ENCODE peak calls at places on chromosomes 12 and 14, in seven cellular contexts. One of them, this sample, is unnamed.

GRCh38 chr12:6547987-6548386 is 7.9 kb downstream of the IFFO1 start:
- DNase-seq in lung: no peak
- DNase-seq in bronchial epithelial cell: peak; percentile 81
- DNase-seq in thoracic aorta: no peak
- DNase-seq in fibroblast of lung: peak; percentile 90
- DNase-seq in HL-60: no peak
- DNase-seq in BJ: no peak
- DNase-seq in this sample: no peak

GRCh38 chr14:39628087-39628486 is 195.9 kb upstream of the FBXO33 start:
- DNase-seq in lung: no peak
- DNase-seq in thoracic aorta: no peak
- DNase-seq in fibroblast of lung: peak; percentile 5
- DNase-seq in HL-60: no peak
- DNase-seq in bronchial epithelial cell: no peak
- DNase-seq in BJ: no peak
- DNase-seq in this sample: no peak

GRCh38 chr14:94561656-94562010 is 391 bp downstream of the SERPINA4 start:
- DNase-seq in lung: no peak
- DNase-seq in bronchial epithelial cell: no peak
- DNase-seq in BJ: no peak
- DNase-seq in thoracic aorta: no peak
- DNase-seq in HL-60: no peak
- DNase-seq in fibroblast of lung: no peak
- DNase-seq in this sample: no peak

GRCh38 chr12:53561590-53561953 is 54.3 kb upstream of the NPFF start:
- DNase-seq in bronchial epithelial cell: peak; percentile 95
- DNase-seq in HL-60: no peak
- DNase-seq in lung: no peak
- DNase-seq in fibroblast of lung: peak; percentile 94
- DNase-seq in thoracic aorta: no peak
- DNase-seq in BJ: peak; percentile 64
- DNase-seq in this sample: peak; percentile 76

GRCh38 chr14:54435500-54435981 is 5.6 kb downstream of the CNIH1 start:
- DNase-seq in fibroblast of lung: peak; percentile 89
- DNase-seq in lung: no peak
- DNase-seq in BJ: peak; percentile 39
- DNase-seq in HL-60: no peak
- DNase-seq in bronchial epithelial cell: peak; percentile 87
- DNase-seq in thoracic aorta: no peak
- DNase-seq in this sample: no peak

GRCh38 chr14:75340921-75341320 is 62.3 kb downstream of the FOS start:
- DNase-seq in lung: peak; percentile 72
- DNase-seq in HL-60: peak; percentile 63
- DNase-seq in bronchial epithelial cell: no peak
- DNase-seq in BJ: no peak
- DNase-seq in fibroblast of lung: no peak
- DNase-seq in thoracic aorta: peak; percentile 49
- DNase-seq in this sample: no peak

GRCh38 chr12:60035835-60036234 is 440.0 kb downstream of the SLC16A7 start:
- DNase-seq in fibroblast of lung: peak; percentile 60
- DNase-seq in bronchial epithelial cell: peak; percentile 71
- DNase-seq in lung: no peak
- DNase-seq in HL-60: no peak
- DNase-seq in thoracic aorta: no peak
- DNase-seq in BJ: peak; percentile 0
- DNase-seq in this sample: no peak

GRCh38 chr12:55696141-55696540 is 11.6 kb downstream of the ITGA7 start:
- DNase-seq in HL-60: no peak
- DNase-seq in BJ: no peak
- DNase-seq in bronchial epithelial cell: no peak
- DNase-seq in lung: no peak
- DNase-seq in thoracic aorta: no peak
- DNase-seq in fibroblast of lung: no peak
- DNase-seq in this sample: no peak

DNA sequence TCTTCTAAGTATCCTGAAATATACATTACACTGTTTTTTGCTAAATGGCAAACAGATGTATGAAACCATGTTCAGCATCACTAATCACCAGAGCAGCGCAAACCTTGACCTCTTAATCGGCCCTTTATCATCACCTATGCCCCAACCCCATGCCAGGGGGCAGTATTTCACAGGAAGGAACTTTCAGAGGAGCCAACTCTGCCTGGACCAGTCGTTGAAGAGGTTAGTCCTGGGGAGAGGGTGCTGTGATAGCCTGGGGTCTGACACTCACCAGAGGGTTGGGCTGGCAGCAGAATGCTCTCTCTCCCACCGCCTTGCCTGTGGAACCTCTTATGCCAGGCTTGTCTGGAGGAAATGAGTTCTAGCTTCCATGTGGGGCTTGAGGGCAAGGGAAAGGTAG is 411.7 kb downstream of the TMEM117 start:
- DNase-seq in bronchial epithelial cell: no peak
- DNase-seq in HL-60: no peak
- DNase-seq in fibroblast of lung: no peak
- DNase-seq in lung: no peak
- DNase-seq in thoracic aorta: no peak
- DNase-seq in BJ: no peak
- DNase-seq in this sample: no peak
- TF ChIP-seq CTCF in bronchial epithelial cell: no peak
- TF ChIP-seq CTCF in HL-60: no peak
- TF ChIP-seq CTCF in fibroblast of lung: no peak
- TF ChIP-seq CTCF in lung: no peak
- TF ChIP-seq CTCF in thoracic aorta: no peak
- TF ChIP-seq CTCF in BJ: no peak
- TF ChIP-seq CTCF in this sample: no peak

DNA sequence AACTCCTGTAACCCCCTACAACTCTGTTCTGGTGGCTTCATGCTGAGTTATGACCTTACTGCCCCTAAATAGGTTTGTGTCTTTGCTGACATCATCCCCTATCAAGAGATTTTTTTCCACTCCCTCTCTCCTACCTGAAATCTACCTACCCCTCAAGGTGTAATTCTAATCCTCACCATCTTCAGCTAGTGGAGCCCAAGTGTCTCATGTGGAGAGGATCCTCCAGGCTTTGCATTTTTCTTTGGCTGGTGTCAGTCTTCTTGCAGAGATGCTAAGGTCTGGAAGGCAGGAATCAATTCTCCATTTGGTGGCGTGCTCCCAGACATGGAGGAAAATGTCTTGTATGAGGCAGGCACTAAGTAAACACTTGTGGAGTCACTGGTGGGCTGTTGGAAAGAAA is 74.8 kb upstream of the PRMT8 start:
- DNase-seq in lung: no peak
- DNase-seq in bronchial epithelial cell: no peak
- DNase-seq in BJ: no peak
- DNase-seq in HL-60: no peak
- DNase-seq in fibroblast of lung: no peak
- DNase-seq in thoracic aorta: no peak
- DNase-seq in this sample: no peak
- TF ChIP-seq CTCF in lung: no peak
- TF ChIP-seq CTCF in bronchial epithelial cell: no peak
- TF ChIP-seq CTCF in BJ: no peak
- TF ChIP-seq CTCF in HL-60: no peak
- TF ChIP-seq CTCF in fibroblast of lung: no peak
- TF ChIP-seq CTCF in thoracic aorta: no peak
- TF ChIP-seq CTCF in this sample: no peak

DNA sequence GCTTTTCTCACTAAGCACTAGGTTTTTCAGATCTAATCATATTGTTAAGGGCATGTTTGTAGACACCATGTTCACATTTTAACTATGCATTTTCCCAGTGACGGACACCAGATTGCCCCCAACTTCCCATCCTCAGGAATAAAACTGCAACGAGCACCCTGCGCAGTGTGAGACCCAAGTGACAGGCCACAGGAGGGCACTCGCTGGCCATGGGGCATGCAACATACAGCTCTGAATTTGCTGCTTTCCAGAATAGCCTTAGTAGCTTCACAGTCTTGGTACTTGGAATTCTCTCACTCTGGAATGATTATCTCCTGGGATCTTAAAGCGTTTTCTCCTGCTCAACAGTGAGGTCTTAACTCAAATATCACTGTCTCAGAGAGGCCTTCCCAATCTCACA is 983 bp upstream of the DDX47 start:
- DNase-seq in fibroblast of lung: no peak
- DNase-seq in HL-60: no peak
- DNase-seq in lung: no peak
- DNase-seq in bronchial epithelial cell: no peak
- DNase-seq in BJ: no peak
- DNase-seq in thoracic aorta: no peak
- DNase-seq in this sample: no peak
- TF ChIP-seq CTCF in fibroblast of lung: no peak
- TF ChIP-seq CTCF in HL-60: no peak
- TF ChIP-seq CTCF in lung: no peak
- TF ChIP-seq CTCF in bronchial epithelial cell: peak; percentile 9
- TF ChIP-seq CTCF in BJ: no peak
- TF ChIP-seq CTCF in thoracic aorta: no peak
- TF ChIP-seq CTCF in this sample: no peak

GRCh38 chr12:122423258-122424165 is 1.0 kb upstream of the CLIP1 start:
- DNase-seq in bronchial epithelial cell: no peak
- DNase-seq in lung: peak; percentile 31
- DNase-seq in thoracic aorta: no peak
- DNase-seq in HL-60: no peak
- DNase-seq in fibroblast of lung: peak; percentile 67
- DNase-seq in BJ: no peak
- DNase-seq in this sample: no peak

GRCh38 chr12:122421263-122421814 is 1.1 kb downstream of the CLIP1 start:
- DNase-seq in BJ: no peak
- DNase-seq in lung: peak; percentile 52
- DNase-seq in fibroblast of lung: peak; percentile 58
- DNase-seq in thoracic aorta: no peak
- DNase-seq in bronchial epithelial cell: peak; percentile 66
- DNase-seq in HL-60: no peak
- DNase-seq in this sample: no peak

GRCh38 chr12:122420471-122421262 is 1.8 kb downstream of the CLIP1 start:
- DNase-seq in thoracic aorta: no peak
- DNase-seq in HL-60: no peak
- DNase-seq in bronchial epithelial cell: no peak
- DNase-seq in BJ: no peak
- DNase-seq in fibroblast of lung: no peak
- DNase-seq in lung: no peak
- DNase-seq in this sample: no peak

GRCh38 chr12:122422769-122423257 is 344 bp upstream of the CLIP1 start:
- DNase-seq in thoracic aorta: no peak
- DNase-seq in BJ: no peak
- DNase-seq in HL-60: peak; percentile 11
- DNase-seq in fibroblast of lung: peak; percentile 75
- DNase-seq in bronchial epithelial cell: peak; percentile 80
- DNase-seq in lung: peak; percentile 36
- DNase-seq in this sample: no peak

GRCh38 chr12:122421815-122422737 is at the start of gene CLIP1:
- DNase-seq in HL-60: peak; percentile 27
- DNase-seq in lung: peak; percentile 68
- DNase-seq in BJ: no peak
- DNase-seq in thoracic aorta: no peak
- DNase-seq in fibroblast of lung: peak; percentile 67
- DNase-seq in bronchial epithelial cell: no peak
- DNase-seq in this sample: no peak
- TF ChIP-seq CTCF in HL-60: peak; percentile 22
- TF ChIP-seq CTCF in lung: no peak
- TF ChIP-seq CTCF in BJ: peak; percentile 51
- TF ChIP-seq CTCF in thoracic aorta: peak; percentile 49
- TF ChIP-seq CTCF in fibroblast of lung: peak; percentile 30
- TF ChIP-seq CTCF in bronchial epithelial cell: peak; percentile 51
- TF ChIP-seq CTCF in this sample: peak; percentile 52

GRCh38 chr14:59629384-59630158 is 53.0 kb upstream of the CCDC175 start:
- DNase-seq in bronchial epithelial cell: no peak
- DNase-seq in BJ: no peak
- DNase-seq in thoracic aorta: no peak
- DNase-seq in HL-60: no peak
- DNase-seq in lung: no peak
- DNase-seq in fibroblast of lung: no peak
- DNase-seq in this sample: no peak

GRCh38 chr14:59632381-59632780 is 55.8 kb upstream of the CCDC175 start:
- DNase-seq in BJ: no peak
- DNase-seq in HL-60: no peak
- DNase-seq in bronchial epithelial cell: peak; percentile 43
- DNase-seq in lung: no peak
- DNase-seq in fibroblast of lung: peak; percentile 7
- DNase-seq in thoracic aorta: no peak
- DNase-seq in this sample: peak; percentile 15

GRCh38 chr14:59630281-59630963 is 53.8 kb upstream of the CCDC175 start:
- DNase-seq in thoracic aorta: peak; percentile 41
- DNase-seq in BJ: no peak
- DNase-seq in fibroblast of lung: peak; percentile 30
- DNase-seq in lung: no peak
- DNase-seq in bronchial epithelial cell: no peak
- DNase-seq in HL-60: no peak
- DNase-seq in this sample: no peak

GRCh38 chr14:59634617-59635016 is 58.0 kb upstream of the CCDC175 start:
- DNase-seq in lung: no peak
- DNase-seq in HL-60: no peak
- DNase-seq in fibroblast of lung: no peak
- DNase-seq in bronchial epithelial cell: peak; percentile 43
- DNase-seq in BJ: no peak
- DNase-seq in thoracic aorta: no peak
- DNase-seq in this sample: no peak

DNA sequence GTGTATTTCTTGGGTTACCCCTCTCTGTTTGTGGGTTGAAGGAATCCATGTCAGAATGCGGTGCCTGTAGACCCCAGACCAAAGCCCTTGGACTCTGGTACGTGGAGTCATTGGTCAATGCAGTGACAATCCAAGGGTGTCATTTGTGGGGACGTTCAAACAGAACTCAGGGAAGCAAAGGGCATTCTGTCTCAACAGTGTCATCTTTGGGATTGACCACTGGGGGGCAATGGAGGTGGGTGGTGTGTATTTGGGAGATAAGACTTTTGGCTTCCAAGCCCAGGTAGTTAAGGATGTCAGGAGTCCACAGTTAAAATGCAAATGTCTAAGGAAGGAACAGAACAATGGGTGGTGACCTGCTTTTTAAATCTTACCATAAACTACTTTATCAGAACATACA is 54.6 kb upstream of the CCDC175 start:
- DNase-seq in bronchial epithelial cell: no peak
- DNase-seq in lung: no peak
- DNase-seq in thoracic aorta: no peak
- DNase-seq in BJ: no peak
- DNase-seq in HL-60: no peak
- DNase-seq in fibroblast of lung: no peak
- DNase-seq in this sample: no peak
- TF ChIP-seq CTCF in bronchial epithelial cell: peak; percentile 19
- TF ChIP-seq CTCF in lung: no peak
- TF ChIP-seq CTCF in thoracic aorta: no peak
- TF ChIP-seq CTCF in BJ: peak; percentile 23
- TF ChIP-seq CTCF in HL-60: peak; percentile 5
- TF ChIP-seq CTCF in fibroblast of lung: peak; percentile 21
- TF ChIP-seq CTCF in this sample: peak; percentile 47

GRCh38 chr14:103711516-103712431 is 3.5 kb downstream of the XRCC3 start:
- DNase-seq in lung: peak; percentile 50
- DNase-seq in fibroblast of lung: no peak
- DNase-seq in HL-60: no peak
- DNase-seq in BJ: no peak
- DNase-seq in bronchial epithelial cell: peak; percentile 79
- DNase-seq in thoracic aorta: no peak
- DNase-seq in this sample: no peak
- TF ChIP-seq CTCF in lung: no peak
- TF ChIP-seq CTCF in fibroblast of lung: no peak
- TF ChIP-seq CTCF in HL-60: no peak
- TF ChIP-seq CTCF in BJ: no peak
- TF ChIP-seq CTCF in bronchial epithelial cell: no peak
- TF ChIP-seq CTCF in thoracic aorta: no peak
- TF ChIP-seq CTCF in this sample: no peak